ENCODE peak calls at places on chromosomes 6 and 20, in seven cellular contexts. G, W, T, I, U, Y and D are unnamed samples.

GRCh38 chr6:116059713-116060571 is 749 bp downstream of the FRK start:
- DNase-seq in U (no peak), W (no peak), Y (no peak), G (no peak), I (peak), T (peak), D (no peak)

GRCh38 chr20:36856691-36857635 is 19.0 kb upstream of the TLDC2 start:
- DNase-seq in I (no peak), T (no peak), U (peak), W (no peak), Y (no peak), G (no peak), D (no peak)

GRCh38 chr6:122712093-122712863 is 67.2 kb upstream of the FABP7 start:
- DNase-seq in I (no peak), T (no peak), W (no peak), G (no peak), U (no peak), Y (no peak), D (no peak)

GRCh38 chr20:3690413-3690812 is 8.6 kb upstream of the ADAM33 start:
- DNase-seq in I (no peak), W (no peak), Y (no peak), U (no peak), G (no peak), T (no peak), D (no peak)

GRCh38 chr20:21739682-21740081 is 34.2 kb downstream of the PAX1 start:
- DNase-seq in U (no peak), I (no peak), Y (no peak), W (no peak), T (no peak), G (no peak), D (no peak)

GRCh38 chr20:10987651-10988383 is 314.0 kb upstream of the JAG1 start:
- DNase-seq in I (no peak), Y (no peak), W (no peak), T (no peak), G (no peak), U (no peak), D (no peak)

GRCh38 chr20:59567585-59568508 is 36.5 kb upstream of the PHACTR3 start:
- DNase-seq in G (no peak), W (no peak), T (no peak), Y (no peak), U (no peak), I (no peak), D (no peak)

GRCh38 chr6:169890049-169890448 is 138.6 kb downstream of the ERMARD start:
- DNase-seq in I (no peak), T (no peak), G (no peak), Y (no peak), W (peak), U (no peak), D (no peak)

GRCh38 chr6:65979120-65979519 is 272.1 kb upstream of the EYS start:
- DNase-seq in W (no peak), Y (no peak), U (no peak), G (no peak), I (no peak), T (no peak), D (no peak)

GRCh38 chr20:43748274-43748673 is 21.5 kb upstream of the GTSF1L start:
- DNase-seq in W (no peak), G (no peak), T (no peak), Y (no peak), U (no peak), I (no peak), D (no peak)

GRCh38 chr6:107727096-107727757 is 96.9 kb downstream of the SCML4 start:
- DNase-seq in W (no peak), Y (no peak), G (no peak), I (no peak), U (no peak), T (no peak), D (no peak)

GRCh38 chr6:28543671-28544131 is 18.0 kb downstream of the GPX5 start:
- DNase-seq in T (no peak), G (no peak), I (peak), W (peak), U (no peak), Y (no peak), D (no peak)

GRCh38 chr6:127026247-127026646 is 92.2 kb upstream of the RSPO3 start:
- DNase-seq in T (peak), I (no peak), U (no peak), Y (no peak), W (no peak), G (no peak), D (no peak)

GRCh38 chr6:127164555-127164954 is 46.1 kb downstream of the RSPO3 start:
- DNase-seq in W (no peak), G (no peak), Y (no peak), I (no peak), T (no peak), U (no peak), D (no peak)

GRCh38 chr6:7151381-7151780 is 43.6 kb downstream of the RREB1 start:
- DNase-seq in W (no peak), I (no peak), U (no peak), Y (no peak), T (no peak), G (no peak), D (no peak)

GRCh38 chr6:12890171-12890790 is 173.7 kb downstream of the PHACTR1 start:
- DNase-seq in G (no peak), T (peak), U (peak), W (peak), I (no peak), Y (no peak), D (no peak)

GRCh38 chr6:26493258-26493657 is 6.8 kb upstream of the BTN1A1 start:
- DNase-seq in I (peak), T (peak), Y (no peak), U (peak), W (no peak), G (no peak), D (no peak)

GRCh38 chr6:36961441-36962430 is 7.2 kb downstream of the PI16 start:
- DNase-seq in Y (no peak), T (no peak), I (no peak), W (no peak), G (no peak), U (no peak), D (no peak)

GRCh38 chr6:136236491-136237293 is 13.4 kb downstream of the MTFR2 start:
- DNase-seq in Y (no peak), U (no peak), G (no peak), I (no peak), T (no peak), W (no peak), D (no peak)